ENCODE peak calls at places on chromosome 2, in six cellular contexts. E is iPS-NIHi11; W is left lobe of liver; R is midbrain; G is stimulated activated naive CD4-positive, alpha-beta T cell; F is mucosa of gallbladder. Q is an unnamed sample.
A peak's percentile ranks its signal among the peaks of the same experiment; 100 is the strongest.

GRCh38 chr2:229071292-229071976 is 199.7 kb downstream of the PID1 start:
- DNase-seq in F (no peak), W (no peak), G (no peak), E (no peak), R (no peak), Q (no peak)

GRCh38 chr2:69013123-69013836 is at the start of gene ANTXR1:
- DNase-seq in W (no peak), F (peak; percentile 21), E (peak; percentile 86), G (no peak), R (peak; percentile 63), Q (peak; percentile 93)

GRCh38 chr2:128395640-128396499 is 77.2 kb upstream of the HS6ST1 start:
- DNase-seq in R (no peak), W (no peak), G (no peak), F (peak; percentile 68), E (peak; percentile 58), Q (peak; percentile 43)

GRCh38 chr2:132562245-132562644 is 107.8 kb downstream of the LYPD1 start:
- DNase-seq in W (no peak), R (no peak), E (no peak), G (no peak), F (no peak), Q (no peak)

GRCh38 chr2:241776336-241777166 is at the start of gene GAL3ST2:
- DNase-seq in G (no peak), E (no peak), F (no peak), R (no peak), W (no peak), Q (no peak)

GRCh38 chr2:26469955-26470354 is 8.0 kb downstream of the OTOF start:
- DNase-seq in R (no peak), E (no peak), G (no peak), F (no peak), W (no peak), Q (no peak)

GRCh38 chr2:219278655-219279150 is 463 bp upstream of the DNAJB2 start:
- DNase-seq in G (no peak), W (no peak), E (no peak), F (no peak), R (no peak), Q (no peak)

GRCh38 chr2:216636570-216637450 is 3.6 kb downstream of the IGFBP2 start:
- DNase-seq in E (peak; percentile 63), W (peak; percentile 72), F (peak; percentile 33), R (no peak), G (no peak), Q (peak; percentile 61)

GRCh38 chr2:203394519-203395227 is 66.5 kb downstream of the ABI2 start:
- DNase-seq in R (no peak), E (peak; percentile 39), W (no peak), F (no peak), G (no peak), Q (peak; percentile 63)

GRCh38 chr2:85889648-85890281 is 975 bp upstream of the ST3GAL5 start:
- DNase-seq in E (no peak), R (peak; percentile 55), F (peak; percentile 35), W (peak; percentile 86), G (no peak), Q (no peak)

GRCh38 chr2:168160897-168161296 is 86.5 kb downstream of the STK39 start:
- DNase-seq in E (peak; percentile 49), W (no peak), F (no peak), G (no peak), R (no peak), Q (peak; percentile 89)

GRCh38 chr2:31297751-31298150 is 63.8 kb downstream of the EHD3 start:
- DNase-seq in W (no peak), G (no peak), F (no peak), R (no peak), E (no peak), Q (no peak)

GRCh38 chr2:239746847-239747246 is 278.3 kb downstream of the NDUFA10 start:
- DNase-seq in E (no peak), G (no peak), W (no peak), R (no peak), F (no peak), Q (no peak)

GRCh38 chr2:234518986-234519642 is 22.2 kb upstream of the ARL4C start:
- DNase-seq in W (no peak), R (no peak), E (no peak), F (no peak), G (no peak), Q (no peak)

GRCh38 chr2:105935048-105935447 is 190.3 kb downstream of the NCK2 start:
- DNase-seq in R (no peak), F (no peak), G (no peak), E (no peak), W (no peak), Q (no peak)

GRCh38 chr2:55885129-55885943 is 38.2 kb downstream of the EFEMP1 start:
- DNase-seq in E (no peak), F (no peak), G (no peak), W (no peak), R (no peak), Q (no peak)

GRCh38 chr2:153510996-153511395 is 32.4 kb upstream of the RPRM start:
- DNase-seq in F (no peak), W (no peak), R (no peak), G (no peak), E (no peak), Q (no peak)

GRCh38 chr2:118133916-118134315 is 45.6 kb downstream of the INSIG2 start:
- DNase-seq in F (no peak), E (no peak), R (no peak), W (no peak), G (no peak), Q (no peak)

GRCh38 chr2:96342085-96342484 is 6.5 kb downstream of the NCAPH start:
- DNase-seq in G (no peak), W (no peak), E (no peak), F (peak; percentile 78), R (no peak), Q (no peak)

GRCh38 chr2:24570225-24570624 is 79.2 kb downstream of the NCOA1 start:
- DNase-seq in R (no peak), E (no peak), W (no peak), G (no peak), F (no peak), Q (no peak)

GRCh38 chr2:43407826-43408783 is 181.7 kb upstream of the ZFP36L2 start:
- DNase-seq in F (no peak), W (no peak), R (peak; percentile 24), E (no peak), G (no peak), Q (no peak)

GRCh38 chr2:151845884-151846283 is 17.7 kb upstream of the ARL5A start:
- DNase-seq in F (no peak), E (no peak), R (no peak), G (no peak), W (no peak), Q (no peak)

GRCh38 chr2:72236445-72237067 is 88.9 kb upstream of the CYP26B1 start:
- DNase-seq in W (no peak), G (no peak), R (no peak), E (no peak), F (no peak), Q (no peak)

GRCh38 chr2:177281400-177282021 is 17.0 kb upstream of the NFE2L2 start:
- DNase-seq in F (no peak), W (no peak), E (no peak), R (no peak), G (no peak), Q (no peak)

GRCh38 chr2:240436626-240437180 is 1.2 kb downstream of the GPC1 start:
- DNase-seq in F (no peak), G (no peak), R (no peak), E (no peak), W (no peak), Q (peak; percentile 70)

GRCh38 chr2:70958759-70959158 is 19.7 kb upstream of the ANKRD53 start:
- DNase-seq in W (peak; percentile 35), R (no peak), F (peak; percentile 3), G (no peak), E (no peak), Q (no peak)

GRCh38 chr2:143808166-143808565 is 678.9 kb downstream of the ARHGAP15 start:
- DNase-seq in G (no peak), F (no peak), W (no peak), R (no peak), E (no peak), Q (no peak)

GRCh38 chr2:230418341-230419016 is 2.5 kb downstream of the SP100 start:
- DNase-seq in R (no peak), G (no peak), W (no peak), E (no peak), F (no peak), Q (no peak)

GRCh38 chr2:114800371-114800770 is 357.9 kb downstream of the DPP10 start:
- DNase-seq in W (no peak), F (no peak), G (no peak), E (no peak), R (peak; percentile 65), Q (no peak)

GRCh38 chr2:95698166-95698565 is 106.4 kb downstream of the TRIM43 start:
- DNase-seq in W (no peak), E (no peak), F (no peak), G (no peak), R (no peak), Q (no peak)

GRCh38 chr2:216146573-216146972 is 37.4 kb downstream of the XRCC5 start:
- DNase-seq in W (no peak), G (no peak), F (no peak), R (no peak), E (no peak), Q (peak; percentile 21)

GRCh38 chr2:98807221-98807620 is 76.3 kb upstream of the MGAT4A start:
- DNase-seq in W (no peak), F (no peak), R (no peak), E (no peak), G (no peak), Q (no peak)

GRCh38 chr2:178731300-178731699 is 75.9 kb downstream of the TTN start:
- DNase-seq in R (no peak), W (no peak), G (no peak), F (no peak), E (no peak), Q (no peak)

GRCh38 chr2:94767336-94767735 is 103.9 kb upstream of the TEKT4 start:
- DNase-seq in R (no peak), G (no peak), F (no peak), E (no peak), W (no peak), Q (no peak)

GRCh38 chr2:206647985-206648384 is 5.7 kb downstream of the FAM237A start:
- DNase-seq in R (no peak), G (no peak), W (no peak), E (no peak), F (no peak), Q (no peak)

GRCh38 chr2:66462196-66462825 is 27.4 kb downstream of the MEIS1 start:
- DNase-seq in W (no peak), R (peak; percentile 40), G (no peak), F (no peak), E (no peak), Q (no peak)

Q was measured in GM23338.